ENCODE peak calls at places on chromosome 19, in eight cellular contexts. One of them, this sample, is unnamed.

GRCh38 chr19:46435009-46435408 is 6.3 kb upstream of the PNMA8C start:
- DNase-seq in tibial nerve: no peak
- DNase-seq in pancreas: no peak
- DNase-seq in RWPE1: no peak
- DNase-seq in lung: no peak
- DNase-seq in GM23338: no peak
- DNase-seq in CD8-positive, alpha-beta memory T cell: no peak
- DNase-seq in SJSA1: no peak
- DNase-seq in this sample: no peak

GRCh38 chr19:41994521-41994971 is 516 bp upstream of the ATP1A3 start:
- DNase-seq in tibial nerve: no peak
- DNase-seq in pancreas: no peak
- DNase-seq in RWPE1: no peak
- DNase-seq in lung: no peak
- DNase-seq in GM23338: no peak
- DNase-seq in CD8-positive, alpha-beta memory T cell: no peak
- DNase-seq in SJSA1: no peak
- DNase-seq in this sample: no peak

GRCh38 chr19:3932931-3933810 is at the start of gene NMRK2:
- DNase-seq in tibial nerve: no peak
- DNase-seq in pancreas: no peak
- DNase-seq in RWPE1: no peak
- DNase-seq in lung: no peak
- DNase-seq in GM23338: peak
- DNase-seq in CD8-positive, alpha-beta memory T cell: no peak
- DNase-seq in SJSA1: no peak
- DNase-seq in this sample: no peak

GRCh38 chr19:10271543-10272086 is 695 bp downstream of the ICAM1 start:
- DNase-seq in tibial nerve: no peak
- DNase-seq in pancreas: no peak
- DNase-seq in RWPE1: no peak
- DNase-seq in lung: peak
- DNase-seq in GM23338: no peak
- DNase-seq in CD8-positive, alpha-beta memory T cell: no peak
- DNase-seq in SJSA1: no peak
- DNase-seq in this sample: no peak

GRCh38 chr19:8924283-8924682 is 85.9 kb downstream of the MUC16 start:
- DNase-seq in tibial nerve: no peak
- DNase-seq in pancreas: no peak
- DNase-seq in RWPE1: no peak
- DNase-seq in lung: no peak
- DNase-seq in GM23338: no peak
- DNase-seq in CD8-positive, alpha-beta memory T cell: no peak
- DNase-seq in SJSA1: no peak
- DNase-seq in this sample: no peak

GRCh38 chr19:17205237-17206140 is 9.7 kb upstream of the USE1 start:
- DNase-seq in tibial nerve: peak
- DNase-seq in pancreas: peak
- DNase-seq in RWPE1: peak
- DNase-seq in lung: peak
- DNase-seq in GM23338: peak
- DNase-seq in CD8-positive, alpha-beta memory T cell: peak
- DNase-seq in SJSA1: no peak
- DNase-seq in this sample: no peak

GRCh38 chr19:18387395-18387794 is 1.4 kb downstream of the GDF15 start:
- DNase-seq in tibial nerve: no peak
- DNase-seq in pancreas: no peak
- DNase-seq in RWPE1: no peak
- DNase-seq in lung: no peak
- DNase-seq in GM23338: no peak
- DNase-seq in CD8-positive, alpha-beta memory T cell: no peak
- DNase-seq in SJSA1: no peak
- DNase-seq in this sample: no peak

GRCh38 chr19:2976609-2977000 is 759 bp upstream of the TLE6 start:
- DNase-seq in tibial nerve: no peak
- DNase-seq in pancreas: no peak
- DNase-seq in RWPE1: no peak
- DNase-seq in lung: no peak
- DNase-seq in GM23338: peak
- DNase-seq in CD8-positive, alpha-beta memory T cell: no peak
- DNase-seq in SJSA1: no peak
- DNase-seq in this sample: no peak

GRCh38 chr19:3725640-3726310 is 17.6 kb downstream of the TJP3 start:
- DNase-seq in tibial nerve: no peak
- DNase-seq in pancreas: peak
- DNase-seq in RWPE1: no peak
- DNase-seq in lung: peak
- DNase-seq in GM23338: peak
- DNase-seq in CD8-positive, alpha-beta memory T cell: no peak
- DNase-seq in SJSA1: no peak
- DNase-seq in this sample: no peak

GRCh38 chr19:964761-965694 is 19.1 kb upstream of the WDR18 start:
- DNase-seq in tibial nerve: no peak
- DNase-seq in pancreas: no peak
- DNase-seq in RWPE1: no peak
- DNase-seq in lung: no peak
- DNase-seq in GM23338: peak
- DNase-seq in CD8-positive, alpha-beta memory T cell: no peak
- DNase-seq in SJSA1: no peak
- DNase-seq in this sample: no peak

GRCh38 chr19:41421314-41421713 is 5.9 kb downstream of the B3GNT8 start:
- DNase-seq in tibial nerve: no peak
- DNase-seq in pancreas: no peak
- DNase-seq in RWPE1: no peak
- DNase-seq in lung: no peak
- DNase-seq in GM23338: no peak
- DNase-seq in CD8-positive, alpha-beta memory T cell: no peak
- DNase-seq in SJSA1: no peak
- DNase-seq in this sample: no peak

GRCh38 chr19:13909430-13909829 is 3.4 kb downstream of the CC2D1A start:
- DNase-seq in tibial nerve: no peak
- DNase-seq in pancreas: peak
- DNase-seq in RWPE1: no peak
- DNase-seq in lung: no peak
- DNase-seq in GM23338: no peak
- DNase-seq in CD8-positive, alpha-beta memory T cell: no peak
- DNase-seq in SJSA1: no peak
- DNase-seq in this sample: no peak

GRCh38 chr19:17307876-17308377 is 1.4 kb upstream of the DDA1 start:
- DNase-seq in tibial nerve: no peak
- DNase-seq in pancreas: no peak
- DNase-seq in RWPE1: no peak
- DNase-seq in lung: no peak
- DNase-seq in GM23338: no peak
- DNase-seq in CD8-positive, alpha-beta memory T cell: no peak
- DNase-seq in SJSA1: no peak
- DNase-seq in this sample: no peak

GRCh38 chr19:35767288-35768081 is 7.9 kb upstream of the ARHGAP33 start:
- DNase-seq in tibial nerve: no peak
- DNase-seq in pancreas: peak
- DNase-seq in RWPE1: no peak
- DNase-seq in lung: no peak
- DNase-seq in GM23338: peak
- DNase-seq in CD8-positive, alpha-beta memory T cell: no peak
- DNase-seq in SJSA1: no peak
- DNase-seq in this sample: no peak

GRCh38 chr19:36152061-36152885 is at the start of gene COX7A1:
- DNase-seq in tibial nerve: peak
- DNase-seq in pancreas: peak
- DNase-seq in RWPE1: no peak
- DNase-seq in lung: no peak
- DNase-seq in GM23338: peak
- DNase-seq in CD8-positive, alpha-beta memory T cell: no peak
- DNase-seq in SJSA1: no peak
- DNase-seq in this sample: no peak

GRCh38 chr19:16978839-16979802 is 47.5 kb downstream of the CPAMD8 start:
- DNase-seq in tibial nerve: no peak
- DNase-seq in pancreas: no peak
- DNase-seq in RWPE1: no peak
- DNase-seq in lung: no peak
- DNase-seq in GM23338: no peak
- DNase-seq in CD8-positive, alpha-beta memory T cell: no peak
- DNase-seq in SJSA1: no peak
- DNase-seq in this sample: no peak

GRCh38 chr19:17942582-17943283 is 9.9 kb downstream of the CCDC124 start:
- DNase-seq in tibial nerve: no peak
- DNase-seq in pancreas: no peak
- DNase-seq in RWPE1: no peak
- DNase-seq in lung: no peak
- DNase-seq in GM23338: peak
- DNase-seq in CD8-positive, alpha-beta memory T cell: no peak
- DNase-seq in SJSA1: no peak
- DNase-seq in this sample: no peak

GRCh38 chr19:45364696-45365095 is 5.7 kb downstream of the ERCC2 start:
- DNase-seq in tibial nerve: no peak
- DNase-seq in pancreas: no peak
- DNase-seq in RWPE1: no peak
- DNase-seq in lung: no peak
- DNase-seq in GM23338: no peak
- DNase-seq in CD8-positive, alpha-beta memory T cell: no peak
- DNase-seq in SJSA1: no peak
- DNase-seq in this sample: no peak

GRCh38 chr19:45368737-45369340 is 1.5 kb downstream of the ERCC2 start:
- DNase-seq in tibial nerve: no peak
- DNase-seq in pancreas: no peak
- DNase-seq in RWPE1: no peak
- DNase-seq in lung: no peak
- DNase-seq in GM23338: peak
- DNase-seq in CD8-positive, alpha-beta memory T cell: no peak
- DNase-seq in SJSA1: no peak
- DNase-seq in this sample: no peak

GRCh38 chr19:45368127-45368526 is 2.2 kb downstream of the ERCC2 start:
- DNase-seq in tibial nerve: no peak
- DNase-seq in pancreas: no peak
- DNase-seq in RWPE1: no peak
- DNase-seq in lung: no peak
- DNase-seq in GM23338: no peak
- DNase-seq in CD8-positive, alpha-beta memory T cell: no peak
- DNase-seq in SJSA1: no peak
- DNase-seq in this sample: no peak

GRCh38 chr19:45376045-45376724 is 5.8 kb upstream of the ERCC2 start:
- DNase-seq in tibial nerve: no peak
- DNase-seq in pancreas: peak
- DNase-seq in RWPE1: peak
- DNase-seq in lung: peak
- DNase-seq in GM23338: peak
- DNase-seq in CD8-positive, alpha-beta memory T cell: no peak
- DNase-seq in SJSA1: peak
- DNase-seq in this sample: peak

GRCh38 chr19:45370410-45371204 is at the start of gene ERCC2:
- DNase-seq in tibial nerve: peak
- DNase-seq in pancreas: peak
- DNase-seq in RWPE1: peak
- DNase-seq in lung: peak
- DNase-seq in GM23338: peak
- DNase-seq in CD8-positive, alpha-beta memory T cell: peak
- DNase-seq in SJSA1: peak
- DNase-seq in this sample: peak
- H3K27ac ChIP-seq in tibial nerve: peak
- H3K27ac ChIP-seq in pancreas: peak
- H3K27ac ChIP-seq in RWPE1: peak
- H3K27ac ChIP-seq in lung: peak
- H3K27ac ChIP-seq in GM23338: peak
- H3K27ac ChIP-seq in CD8-positive, alpha-beta memory T cell: peak
- H3K27ac ChIP-seq in SJSA1: peak
- H3K27ac ChIP-seq in this sample: peak

GRCh38 chr19:56562766-56563165 is 4.5 kb upstream of the ZNF470 start:
- DNase-seq in tibial nerve: no peak
- DNase-seq in pancreas: no peak
- DNase-seq in RWPE1: no peak
- DNase-seq in lung: no peak
- DNase-seq in GM23338: no peak
- DNase-seq in CD8-positive, alpha-beta memory T cell: no peak
- DNase-seq in SJSA1: no peak
- DNase-seq in this sample: no peak

GRCh38 chr19:56567274-56568120 is at the start of gene ZNF470:
- DNase-seq in tibial nerve: peak
- DNase-seq in pancreas: peak
- DNase-seq in RWPE1: peak
- DNase-seq in lung: peak
- DNase-seq in GM23338: peak
- DNase-seq in CD8-positive, alpha-beta memory T cell: peak
- DNase-seq in SJSA1: peak
- DNase-seq in this sample: peak

DNA sequence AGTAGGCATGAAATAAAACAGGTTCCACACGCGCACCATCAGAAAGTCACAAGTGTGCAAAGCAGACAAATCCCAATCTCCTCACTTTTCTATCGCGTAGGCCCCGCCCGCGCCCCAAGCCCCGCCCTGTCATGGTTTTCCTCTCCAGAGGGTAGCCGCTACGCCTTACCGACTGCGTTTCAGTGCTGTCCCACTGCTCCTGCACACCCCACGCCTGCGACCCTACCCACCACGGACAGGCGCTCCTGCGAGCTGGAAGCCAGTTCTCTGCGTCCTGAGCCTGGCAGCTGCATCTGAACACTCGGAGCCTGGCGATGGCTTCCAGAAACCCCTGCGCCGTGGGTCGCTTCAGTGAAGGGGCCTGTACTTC is 379 bp upstream of the ZNF470 start:
- DNase-seq in tibial nerve: no peak
- DNase-seq in pancreas: peak
- DNase-seq in RWPE1: peak
- DNase-seq in lung: peak
- DNase-seq in GM23338: peak
- DNase-seq in CD8-positive, alpha-beta memory T cell: no peak
- DNase-seq in SJSA1: no peak
- DNase-seq in this sample: no peak
- H3K27ac ChIP-seq in tibial nerve: peak
- H3K27ac ChIP-seq in pancreas: peak
- H3K27ac ChIP-seq in RWPE1: peak
- H3K27ac ChIP-seq in lung: peak
- H3K27ac ChIP-seq in GM23338: no peak
- H3K27ac ChIP-seq in CD8-positive, alpha-beta memory T cell: peak
- H3K27ac ChIP-seq in SJSA1: no peak
- H3K27ac ChIP-seq in this sample: peak

GRCh38 chr19:48635966-48636858 is 967 bp downstream of the DBP start:
- DNase-seq in tibial nerve: no peak
- DNase-seq in pancreas: peak
- DNase-seq in RWPE1: no peak
- DNase-seq in lung: no peak
- DNase-seq in GM23338: peak
- DNase-seq in CD8-positive, alpha-beta memory T cell: peak
- DNase-seq in SJSA1: no peak
- DNase-seq in this sample: no peak
- H3K27ac ChIP-seq in tibial nerve: peak
- H3K27ac ChIP-seq in pancreas: peak
- H3K27ac ChIP-seq in RWPE1: peak
- H3K27ac ChIP-seq in lung: peak
- H3K27ac ChIP-seq in GM23338: no peak
- H3K27ac ChIP-seq in CD8-positive, alpha-beta memory T cell: peak
- H3K27ac ChIP-seq in SJSA1: no peak
- H3K27ac ChIP-seq in this sample: peak

DNA sequence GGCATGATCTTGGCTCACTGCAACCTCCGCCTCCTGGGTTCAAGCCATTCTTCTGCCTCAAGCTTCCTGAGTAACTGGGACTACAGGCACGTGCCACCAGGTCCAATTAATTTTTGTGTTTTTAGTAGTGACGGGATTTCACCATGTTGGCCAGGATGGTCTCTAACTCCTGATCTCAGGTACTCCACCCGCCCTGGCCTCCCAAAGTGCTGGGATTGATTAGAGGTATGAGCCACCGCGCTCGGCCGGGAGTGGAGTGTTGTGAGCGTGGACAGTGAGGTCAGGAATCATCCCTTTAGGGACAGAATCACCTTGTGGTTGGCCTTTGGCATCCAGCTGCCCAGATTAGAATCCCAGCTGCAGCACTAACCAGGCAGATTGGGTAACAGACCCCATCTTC is 10.3 kb downstream of the RRAS start:
- DNase-seq in tibial nerve: no peak
- DNase-seq in pancreas: no peak
- DNase-seq in RWPE1: no peak
- DNase-seq in lung: no peak
- DNase-seq in GM23338: no peak
- DNase-seq in CD8-positive, alpha-beta memory T cell: no peak
- DNase-seq in SJSA1: no peak
- DNase-seq in this sample: no peak
- H3K27ac ChIP-seq in tibial nerve: no peak
- H3K27ac ChIP-seq in pancreas: no peak
- H3K27ac ChIP-seq in RWPE1: peak
- H3K27ac ChIP-seq in lung: no peak
- H3K27ac ChIP-seq in GM23338: peak
- H3K27ac ChIP-seq in CD8-positive, alpha-beta memory T cell: no peak
- H3K27ac ChIP-seq in SJSA1: no peak
- H3K27ac ChIP-seq in this sample: no peak

This sample was measured in epithelial cell of prostate.